ENCODE peak calls at places on chromosomes 4 and X, in seven cellular contexts. A is fibroblast of the aortic adventitia, Z is tibial nerve, L is astrocyte, N is fibroblast of lung, C is cardiac fibroblast, V is A549. J is an unnamed sample.

GRCh38 chrX:110748256-110748811 is 47.3 kb downstream of the CHRDL1 start:
- DNase-seq in A (no peak), L (no peak), V (no peak), Z (no peak), N (no peak), C (no peak), J (no peak)

GRCh38 chr4:8765631-8766590 is 105.7 kb downstream of the HMX1 start:
- DNase-seq in Z (no peak), L (no peak), V (no peak), N (no peak), A (no peak), C (no peak), J (no peak)

GRCh38 chrX:40544343-40545250 is 36.2 kb upstream of the ATP6AP2 start:
- DNase-seq in C (peak; percentile 7), Z (no peak), A (peak; percentile 16), L (no peak), N (peak; percentile 14), V (peak; percentile 21), J (peak; percentile 2)

GRCh38 chr4:147984065-147984777 is 252.3 kb downstream of the ARHGAP10 start:
- DNase-seq in C (peak; percentile 66), A (peak; percentile 53), L (no peak), N (peak; percentile 30), Z (no peak), V (peak; percentile 8), J (peak; percentile 82)

GRCh38 chrX:22690116-22690515 is 309.6 kb upstream of the DDX53 start:
- DNase-seq in L (no peak), C (peak; percentile 39), N (no peak), A (peak; percentile 77), V (no peak), Z (no peak), J (no peak)

GRCh38 chr4:83993774-83994173 is 457.9 kb downstream of the GPAT3 start:
- DNase-seq in N (no peak), Z (no peak), A (no peak), L (no peak), V (peak; percentile 2), C (no peak), J (no peak)

GRCh38 chrX:150845091-150845490 is 53.4 kb downstream of the CD99L2 start:
- DNase-seq in C (no peak), A (no peak), V (no peak), Z (no peak), N (no peak), L (no peak), J (peak; percentile 34)

GRCh38 chr4:23906839-23907238 is 17.0 kb upstream of the PPARGC1A start:
- DNase-seq in N (no peak), Z (no peak), L (no peak), V (no peak), A (no peak), C (no peak), J (no peak)

GRCh38 chrX:30905325-30905724 is 16.3 kb upstream of the TAB3 start:
- DNase-seq in C (no peak), A (no peak), Z (no peak), V (no peak), N (no peak), L (no peak), J (no peak)

GRCh38 chrX:97490656-97491055 is 606.9 kb downstream of the RPA4 start:
- DNase-seq in L (no peak), N (no peak), V (no peak), Z (no peak), A (no peak), C (no peak), J (peak; percentile 13)

GRCh38 chr4:32396504-32396903 is 1676.3 kb downstream of the PCDH7 start:
- DNase-seq in Z (no peak), A (no peak), C (no peak), N (no peak), V (no peak), L (no peak), J (no peak)

GRCh38 chr4:8177956-8178355 is 19.3 kb upstream of the ABLIM2 start:
- DNase-seq in N (no peak), C (no peak), V (no peak), L (no peak), A (no peak), Z (no peak), J (no peak)

GRCh38 chr4:142354794-142355416 is 491.2 kb downstream of the INPP4B start:
- DNase-seq in N (no peak), L (no peak), A (no peak), C (no peak), Z (no peak), V (no peak), J (no peak)

GRCh38 chr4:154018659-154019058 is 229.8 kb upstream of the SFRP2 start:
- DNase-seq in A (no peak), Z (no peak), L (no peak), V (no peak), N (no peak), C (no peak), J (peak; percentile 8)

GRCh38 chr4:16196482-16197393 is 29.5 kb downstream of the TAPT1 start:
- DNase-seq in V (peak; percentile 54), N (peak; percentile 84), Z (no peak), L (peak; percentile 76), A (peak; percentile 82), C (peak; percentile 82), J (peak; percentile 86)

GRCh38 chr4:47930971-47931804 is 16.8 kb upstream of the NFXL1 start:
- DNase-seq in Z (no peak), C (peak; percentile 82), A (peak; percentile 95), V (no peak), N (peak; percentile 84), L (peak; percentile 82), J (peak; percentile 92)

GRCh38 chr4:81665050-81665449 is 193.3 kb upstream of the RASGEF1B start:
- DNase-seq in Z (no peak), A (no peak), V (no peak), N (no peak), C (no peak), L (no peak), J (no peak)

GRCh38 chr4:61068745-61069144 is 131.4 kb upstream of the ADGRL3 start:
- DNase-seq in L (peak; percentile 62), A (peak; percentile 52), C (peak; percentile 65), Z (no peak), N (peak; percentile 69), V (no peak), J (peak; percentile 36)

GRCh38 chr4:28001698-28002097 is 1141.1 kb downstream of the STIM2 start:
- DNase-seq in A (no peak), L (no peak), N (no peak), C (no peak), Z (no peak), V (no peak), J (no peak)

GRCh38 chr4:123546123-123546654 is 149.6 kb downstream of the SPRY1 start:
- DNase-seq in C (no peak), Z (no peak), L (no peak), V (no peak), A (no peak), N (no peak), J (no peak)

GRCh38 chr4:139552506-139552905 is 3.5 kb downstream of the SETD7 start:
- DNase-seq in Z (no peak), V (no peak), L (peak; percentile 63), N (peak; percentile 71), A (peak; percentile 50), C (peak; percentile 62), J (no peak)

DNA sequence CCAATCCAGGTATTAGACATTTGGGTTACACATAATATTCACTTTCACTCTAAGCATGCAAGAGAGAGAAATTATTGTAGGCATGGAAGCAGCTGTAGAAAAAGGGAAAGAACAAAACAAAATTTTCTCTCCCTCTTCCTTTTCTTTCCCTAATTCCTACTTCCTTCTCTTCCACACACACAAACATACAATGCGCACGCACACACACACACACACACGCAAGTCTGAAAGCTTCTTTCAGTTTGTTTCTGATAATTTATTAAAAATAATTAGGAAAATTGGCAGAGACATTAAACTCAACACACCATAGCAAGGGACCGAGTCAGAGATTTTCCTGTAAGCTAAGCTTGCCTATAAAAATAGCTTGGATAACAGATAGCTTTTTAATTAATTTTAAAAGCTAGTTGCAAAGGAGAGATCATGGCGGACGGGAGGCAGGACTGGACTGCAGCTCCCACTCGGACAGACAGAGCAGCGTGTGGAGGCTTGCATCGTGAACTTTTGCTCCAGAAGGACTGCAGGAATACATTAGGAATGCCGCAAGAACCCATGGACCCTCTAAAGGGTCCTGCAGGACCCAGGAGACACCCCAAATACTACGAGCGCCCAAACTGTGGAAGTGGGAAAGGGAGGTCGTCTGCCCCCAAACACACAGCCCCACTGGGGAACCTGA is 92.6 kb upstream of the MAPK10 start:
- DNase-seq in C (peak; percentile 61), L (no peak), Z (no peak), A (peak; percentile 77), N (no peak), V (no peak), J (peak; percentile 27)
- H3K4me3 ChIP-seq in C (peak overlapping the region; percentile 42), L (peak overlapping the region; percentile 54), Z (peak overlapping the region; percentile 47), A (peak overlapping the region; percentile 71), N (peak overlapping the region; percentile 31), V (no peak overlapping the region), J (peak overlapping the region; percentile 43)

DNA sequence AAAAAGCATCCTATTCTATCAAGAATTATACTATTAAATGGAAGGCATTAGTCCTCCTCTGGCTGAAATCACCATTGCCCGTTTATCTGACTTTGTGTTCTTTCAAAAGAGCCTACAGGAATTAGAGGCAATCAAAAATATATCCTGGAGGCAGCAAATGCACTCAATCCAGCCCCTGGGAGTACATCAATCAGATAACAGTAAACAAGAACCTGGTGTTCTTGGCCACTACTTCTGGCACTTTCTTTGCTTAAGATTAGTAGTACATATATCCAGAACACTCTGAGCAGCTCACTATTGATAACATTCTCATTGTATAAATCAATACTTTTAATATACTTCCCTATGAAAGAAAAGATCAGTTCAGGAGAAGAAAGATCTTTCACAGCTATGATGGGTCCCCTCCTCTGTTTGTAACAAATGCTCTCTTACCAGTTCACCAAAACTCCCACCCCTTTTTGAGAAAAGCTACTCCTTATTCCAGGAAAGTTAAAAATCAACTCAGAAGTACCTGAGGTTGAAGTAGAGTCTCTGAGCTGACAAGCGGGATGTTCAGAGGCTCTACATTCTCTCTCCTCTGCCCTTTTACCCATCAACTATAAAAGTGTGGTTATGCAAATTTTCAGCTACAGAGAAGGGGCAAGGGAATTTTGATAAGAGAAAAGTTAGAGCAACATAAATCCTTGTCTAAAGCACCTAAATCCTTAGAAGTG is 176.0 kb downstream of the COX18 start:
- DNase-seq in Z (no peak), N (no peak), C (no peak), V (no peak), A (peak; percentile 19), L (no peak), J (no peak)
- TF ChIP-seq CTCF in Z (no peak), N (no peak), C (no peak), V (no peak), A (no peak), L (no peak), J (no peak)

GRCh38 chr4:17510582-17510981 is 1.3 kb downstream of the QDPR start:
- DNase-seq in Z (no peak), N (no peak), L (no peak), V (no peak), C (no peak), A (no peak), J (no peak)
- H3K4me3 ChIP-seq in Z (peak overlapping the region; percentile 69), N (peak overlapping the region; percentile 64), L (peak overlapping the region; percentile 90), V (peak overlapping the region; percentile 81), C (no peak overlapping the region), A (peak overlapping the region; percentile 77), J (no peak overlapping the region)

DNA sequence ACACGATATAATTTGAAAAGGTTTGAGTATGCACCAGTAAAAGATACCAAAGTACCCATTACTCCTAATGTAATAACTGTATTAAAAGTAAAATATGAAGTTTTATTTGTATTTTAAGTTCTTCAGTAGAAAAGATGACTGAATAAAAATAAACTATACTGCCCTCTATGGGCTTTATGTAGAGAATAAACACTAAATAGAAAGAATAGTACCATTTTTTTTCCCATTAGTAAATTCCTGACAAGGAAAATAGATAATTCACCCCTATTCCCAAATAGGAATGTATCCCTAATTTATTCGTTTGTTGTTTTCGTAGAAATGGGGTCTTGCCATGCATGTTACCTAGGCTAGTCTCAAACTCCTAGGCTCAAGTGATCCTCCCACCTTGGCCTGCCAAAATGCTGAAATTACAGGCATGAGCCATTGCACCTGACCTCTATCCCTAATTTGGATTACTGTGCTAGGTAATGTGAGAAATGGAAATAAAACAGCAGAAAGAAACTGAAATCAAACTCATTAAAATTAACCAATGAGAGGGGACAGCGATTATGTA is 73.6 kb upstream of the COX18 start:
- DNase-seq in Z (no peak), C (peak; percentile 13), V (no peak), A (no peak), L (no peak), N (no peak), J (peak; percentile 8)
- TF ChIP-seq CTCF in Z (no peak), C (peak; percentile 16), V (peak; percentile 20), A (peak; percentile 19), L (peak; percentile 22), N (no peak), J (peak; percentile 26)